ENCODE peak calls at places on chromosomes 3 and 15, in five cellular contexts. Y, U, J, Z and K are unnamed samples.

GRCh38 chr3:193970773-193971206 is 165.2 kb upstream of the HES1 start:
- DNase-seq in U (no peak), J (no peak), Z (no peak), Y (no peak), K (peak; percentile 36)

GRCh38 chr3:72953325-72953956 is 43.2 kb upstream of the PPP4R2 start:
- DNase-seq in Y (no peak), Z (no peak), J (peak; percentile 60), U (no peak), K (peak; percentile 82)

GRCh38 chr3:126928921-126929485 is 53.9 kb upstream of the PLXNA1 start:
- DNase-seq in Y (no peak), U (peak; percentile 11), J (no peak), Z (no peak), K (no peak)

GRCh38 chr3:133269393-133269792 is 130.5 kb upstream of the BFSP2 start:
- DNase-seq in Y (no peak), Z (no peak), U (no peak), J (no peak), K (no peak)

GRCh38 chr15:43516185-43516584 is 1.2 kb upstream of the MAP1A start:
- DNase-seq in J (peak; percentile 76), Y (no peak), U (peak; percentile 78), Z (no peak), K (no peak)

GRCh38 chr15:56411122-56411749 is 46.0 kb downstream of the TEX9 start:
- DNase-seq in Z (peak; percentile 4), Y (no peak), U (no peak), J (no peak), K (peak; percentile 22)

GRCh38 chr3:9870978-9871377 is 9.1 kb downstream of the CIDEC start:
- DNase-seq in Y (no peak), U (no peak), Z (no peak), J (no peak), K (peak; percentile 73)

GRCh38 chr3:150544726-150545125 is 1.6 kb downstream of the SERP1 start:
- DNase-seq in Y (no peak), U (no peak), Z (no peak), J (no peak), K (peak; percentile 60)

GRCh38 chr3:160180581-160181216 is 44.5 kb upstream of the C3orf80 start:
- DNase-seq in U (no peak), Z (no peak), J (no peak), Y (no peak), K (peak; percentile 9)

GRCh38 chr3:5568451-5568850 is 380.9 kb downstream of the EDEM1 start:
- DNase-seq in J (no peak), Z (no peak), Y (no peak), U (no peak), K (no peak)

GRCh38 chr15:71713191-71713798 is 97.1 kb upstream of the NR2E3 start:
- DNase-seq in U (no peak), Y (no peak), J (peak; percentile 29), Z (no peak), K (no peak)

GRCh38 chr3:185770071-185770470 is 54.8 kb downstream of the IGF2BP2 start:
- DNase-seq in Y (no peak), Z (no peak), U (no peak), J (no peak), K (no peak)

GRCh38 chr3:186099178-186099577 is 9.7 kb downstream of the ETV5 start:
- DNase-seq in Z (no peak), Y (peak; percentile 64), U (no peak), J (peak; percentile 89), K (peak; percentile 85)

GRCh38 chr3:84987709-84988504 is 29.1 kb downstream of the CADM2 start:
- DNase-seq in J (no peak), Z (no peak), U (no peak), Y (no peak), K (peak; percentile 11)

GRCh38 chr3:156920399-156920798 is 94.2 kb downstream of the LEKR1 start:
- DNase-seq in Y (no peak), J (no peak), Z (no peak), U (no peak), K (no peak)

GRCh38 chr3:95319921-95320494 is 1257.1 kb downstream of the NSUN3 start:
- DNase-seq in Z (no peak), J (no peak), U (no peak), Y (no peak), K (peak; percentile 6)

GRCh38 chr3:15647629-15648167 is 46.2 kb downstream of the BTD start:
- DNase-seq in J (peak; percentile 11), Z (peak; percentile 94), U (no peak), Y (no peak), K (peak; percentile 95)

GRCh38 chr3:8525893-8526292 is 24.3 kb downstream of the LMCD1 start:
- DNase-seq in U (no peak), Z (no peak), Y (no peak), J (no peak), K (no peak)

GRCh38 chr3:64216706-64217105 is 8.6 kb downstream of the PRICKLE2 start:
- DNase-seq in Z (no peak), Y (no peak), U (no peak), J (no peak), K (peak; percentile 74)

GRCh38 chr3:105867690-105868449 is 942 bp downstream of the CBLB start:
- DNase-seq in J (no peak), Y (no peak), U (no peak), Z (no peak), K (peak; percentile 36)

GRCh38 chr3:147267431-147267830 is 138.9 kb downstream of the ZIC4 start:
- DNase-seq in U (no peak), Z (no peak), J (no peak), Y (no peak), K (peak; percentile 15)

GRCh38 chr15:101509279-101509678 is 19.8 kb upstream of the PCSK6 start:
- DNase-seq in Y (no peak), J (no peak), Z (no peak), U (no peak), K (no peak)

GRCh38 chr3:16302082-16302631 is 37.1 kb downstream of the OXNAD1 start:
- DNase-seq in Y (no peak), J (no peak), U (no peak), Z (no peak), K (no peak)

GRCh38 chr3:8539419-8539818 is 37.8 kb downstream of the LMCD1 start:
- DNase-seq in Z (no peak), U (no peak), Y (no peak), J (no peak), K (peak; percentile 65)

GRCh38 chr3:194267744-194268658 is 83.1 kb downstream of the CPN2 start:
- DNase-seq in J (peak; percentile 88), Z (no peak), U (peak; percentile 67), Y (peak; percentile 22), K (peak; percentile 16)

GRCh38 chr15:90463381-90463780 is 66.3 kb upstream of the CRTC3 start:
- DNase-seq in Z (no peak), Y (no peak), J (no peak), U (no peak), K (peak; percentile 68)

GRCh38 chr15:85035980-85036379 is 54.3 kb downstream of the PDE8A start:
- DNase-seq in Y (no peak), U (no peak), Z (no peak), J (no peak), K (no peak)

GRCh38 chr3:123799544-123800351 is 84.4 kb downstream of the MYLK start:
- DNase-seq in Y (no peak), U (no peak), J (no peak), Z (no peak), K (peak; percentile 58)

GRCh38 chr15:67547836-67548531 is 5.5 kb downstream of the MAP2K5 start:
- DNase-seq in Z (no peak), J (no peak), U (no peak), Y (no peak), K (peak; percentile 56)

GRCh38 chr15:25180606-25181289 is 226.0 kb downstream of the SNRPN start:
- DNase-seq in Z (no peak), Y (peak; percentile 10), U (peak; percentile 23), J (no peak), K (no peak)

GRCh38 chr3:124965413-124965812 is 30.9 kb upstream of the MUC13 start:
- DNase-seq in J (no peak), Z (peak; percentile 8), Y (no peak), U (no peak), K (no peak)

GRCh38 chr3:188262913-188263683 is 109.1 kb downstream of the LPP start:
- DNase-seq in Z (no peak), Y (peak; percentile 28), U (peak; percentile 85), J (peak; percentile 21), K (peak; percentile 57)

GRCh38 chr3:122245513-122246174 is 62.2 kb downstream of the CASR start:
- DNase-seq in Z (no peak), U (no peak), J (no peak), Y (no peak), K (peak; percentile 20)
- TF ChIP-seq CTCF in Z (no peak), U (no peak), J (no peak), Y (no peak), K (no peak)

GRCh38 chr3:13373975-13374586 is 46.0 kb downstream of the NUP210 start:
- DNase-seq in Z (no peak), J (no peak), Y (no peak), U (no peak), K (no peak)
- H3K4me3 ChIP-seq in Z (no peak overlapping the region), J (no peak overlapping the region), Y (no peak overlapping the region), U (no peak overlapping the region), K (no peak overlapping the region)

GRCh38 chr15:41599061-41599460 is 40.0 kb downstream of the TYRO3 start:
- DNase-seq in Z (no peak), Y (no peak), U (no peak), J (no peak), K (no peak)

GRCh38 chr15:41607033-41607432 is 48.0 kb downstream of the TYRO3 start:
- DNase-seq in J (no peak), Y (no peak), U (no peak), Z (no peak), K (peak; percentile 79)

GRCh38 chr15:41603941-41604660 is 45.1 kb downstream of the TYRO3 start:
- DNase-seq in Z (no peak), U (peak; percentile 76), Y (peak; percentile 60), J (peak; percentile 76), K (peak; percentile 91)

GRCh38 chr15:41605566-41605965 is 46.6 kb downstream of the TYRO3 start:
- DNase-seq in J (no peak), Z (no peak), U (no peak), Y (no peak), K (no peak)

DNA sequence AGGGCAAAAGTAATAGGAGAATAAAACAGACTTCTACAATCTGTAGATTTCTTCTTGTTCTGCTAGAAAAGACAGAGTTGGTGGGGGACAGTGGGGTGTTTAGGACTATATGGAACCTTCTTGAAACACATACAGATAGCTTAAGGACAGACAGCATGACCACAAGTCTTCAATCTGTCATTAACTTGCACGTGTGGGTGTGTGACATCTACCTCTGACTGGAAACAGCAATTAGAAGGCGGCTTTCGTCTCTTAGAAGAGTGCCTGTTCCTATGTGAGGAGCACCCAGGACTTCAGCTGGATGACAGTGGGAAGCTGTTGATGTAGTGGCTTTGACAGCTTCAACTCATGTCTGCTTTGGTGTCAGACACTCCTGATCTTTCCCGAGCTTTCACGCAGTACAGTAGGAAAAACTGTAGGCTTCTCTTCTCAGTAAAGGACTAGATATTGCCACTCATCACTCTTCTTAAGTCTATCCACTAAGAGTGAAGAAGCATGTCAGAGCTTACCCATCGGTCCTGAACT is 44.5 kb downstream of the TYRO3 start:
- DNase-seq in J (no peak), Y (no peak), Z (no peak), U (no peak), K (no peak)
- TF ChIP-seq CTCF in J (no peak), Y (no peak), Z (no peak), U (no peak), K (no peak)

GRCh38 chr15:83112959-83113299 is 5.5 kb downstream of the TM6SF1 start:
- DNase-seq in Y (peak; percentile 26), Z (no peak), J (no peak), U (no peak), K (no peak)
- H3K4me3 ChIP-seq in Y (no peak overlapping the region), Z (no peak overlapping the region), J (no peak overlapping the region), U (no peak overlapping the region), K (peak overlapping the region; percentile 24)